ENCODE peak calls at places on chromosomes 6 and 20, in nine cellular contexts. Q is A549, E is bronchial epithelial cell, S is breast epithelium, H is left lung, V is aorta, K is pancreas, T is fibroblast of pulmonary artery, C is ascending aorta. J is an unnamed sample.

GRCh38 chr6:156564128-156564806 is 212.9 kb upstream of the ARID1B start:
- DNase-seq in Q (peak; percentile 48), E (peak; percentile 47), S (peak; percentile 70), H (peak; percentile 78), V (peak; percentile 93), K (peak; percentile 89), T (peak; percentile 71), C (peak; percentile 30), J (peak; percentile 73)

GRCh38 chr6:167092672-167093339 is 30.1 kb upstream of the CCR6 start:
- DNase-seq in Q (no peak), E (no peak), S (no peak), H (no peak), V (no peak), K (no peak), T (no peak), C (no peak), J (no peak)

GRCh38 chr6:29965873-29966601 is 23.7 kb downstream of the HLA-A start:
- DNase-seq in Q (peak; percentile 31), E (peak; percentile 58), S (peak; percentile 57), H (peak; percentile 92), V (peak; percentile 92), K (peak; percentile 94), T (peak; percentile 39), C (peak; percentile 55), J (peak; percentile 48)

GRCh38 chr20:62872184-62872862 is 10.7 kb upstream of the TCFL5 start:
- DNase-seq in Q (no peak), E (no peak), S (no peak), H (no peak), V (peak; percentile 21), K (no peak), T (no peak), C (no peak), J (no peak)

GRCh38 chr20:24696396-24696795 is 227.0 kb downstream of the SYNDIG1 start:
- DNase-seq in Q (no peak), E (no peak), S (no peak), H (no peak), V (peak; percentile 37), K (no peak), T (no peak), C (no peak), J (no peak)

GRCh38 chr6:33418690-33419291 is 884 bp upstream of the CUTA start:
- DNase-seq in Q (no peak), E (no peak), S (no peak), H (no peak), V (no peak), K (no peak), T (peak; percentile 46), C (no peak), J (peak; percentile 50)

GRCh38 chr20:15236812-15237211 is 899.4 kb upstream of the FLRT3 start:
- DNase-seq in Q (peak; percentile 8), E (peak; percentile 73), S (no peak), H (no peak), V (no peak), K (no peak), T (peak; percentile 74), C (no peak), J (peak; percentile 67)

GRCh38 chr20:9966966-9967365 is 67.8 kb upstream of the ANKEF1 start:
- DNase-seq in Q (peak; percentile 36), E (peak; percentile 13), S (no peak), H (no peak), V (no peak), K (no peak), T (peak; percentile 18), C (no peak), J (peak; percentile 40)

GRCh38 chr6:13362432-13362831 is 34.1 kb upstream of the TBC1D7 start:
- DNase-seq in Q (no peak), E (no peak), S (no peak), H (no peak), V (no peak), K (no peak), T (peak; percentile 56), C (no peak), J (peak; percentile 46)

GRCh38 chr6:169935348-169935718 is 183.9 kb downstream of the ERMARD start:
- DNase-seq in Q (no peak), E (no peak), S (no peak), H (no peak), V (no peak), K (peak; percentile 55), T (no peak), C (no peak), J (no peak)

GRCh38 chr20:44050925-44051660 is 135.9 kb downstream of the JPH2 start:
- DNase-seq in Q (no peak), E (no peak), S (peak; percentile 14), H (no peak), V (peak; percentile 55), K (no peak), T (no peak), C (no peak), J (no peak)

GRCh38 chr20:35791823-35792222 is 20.0 kb downstream of the PHF20 start:
- DNase-seq in Q (no peak), E (peak; percentile 36), S (no peak), H (no peak), V (no peak), K (no peak), T (peak; percentile 37), C (no peak), J (peak; percentile 50)

GRCh38 chr6:43973351-43973750 is 153.9 kb downstream of the MRPL14 start:
- DNase-seq in Q (no peak), E (peak; percentile 48), S (peak; percentile 88), H (no peak), V (peak; percentile 24), K (no peak), T (no peak), C (no peak), J (no peak)

GRCh38 chr6:53335224-53335994 is 13.3 kb downstream of the ELOVL5 start:
- DNase-seq in Q (no peak), E (no peak), S (no peak), H (no peak), V (no peak), K (no peak), T (no peak), C (no peak), J (no peak)

GRCh38 chr6:73532288-73532687 is 11.5 kb upstream of the EEF1A1 start:
- DNase-seq in Q (no peak), E (no peak), S (no peak), H (no peak), V (no peak), K (no peak), T (no peak), C (no peak), J (no peak)

GRCh38 chr6:21321076-21321475 is 272.5 kb upstream of the SOX4 start:
- DNase-seq in Q (no peak), E (peak; percentile 38), S (no peak), H (no peak), V (no peak), K (no peak), T (no peak), C (no peak), J (no peak)

GRCh38 chr6:132872923-132873322 is 58.6 kb downstream of the RPS12 start:
- DNase-seq in Q (no peak), E (no peak), S (no peak), H (no peak), V (no peak), K (no peak), T (no peak), C (no peak), J (no peak)
- H3K4me3 ChIP-seq in Q (no peak overlapping the region), E (no peak overlapping the region), S (no peak overlapping the region), H (no peak overlapping the region), V (no peak overlapping the region), K (no peak overlapping the region), T (no peak overlapping the region), C (no peak overlapping the region), J (no peak overlapping the region)

DNA sequence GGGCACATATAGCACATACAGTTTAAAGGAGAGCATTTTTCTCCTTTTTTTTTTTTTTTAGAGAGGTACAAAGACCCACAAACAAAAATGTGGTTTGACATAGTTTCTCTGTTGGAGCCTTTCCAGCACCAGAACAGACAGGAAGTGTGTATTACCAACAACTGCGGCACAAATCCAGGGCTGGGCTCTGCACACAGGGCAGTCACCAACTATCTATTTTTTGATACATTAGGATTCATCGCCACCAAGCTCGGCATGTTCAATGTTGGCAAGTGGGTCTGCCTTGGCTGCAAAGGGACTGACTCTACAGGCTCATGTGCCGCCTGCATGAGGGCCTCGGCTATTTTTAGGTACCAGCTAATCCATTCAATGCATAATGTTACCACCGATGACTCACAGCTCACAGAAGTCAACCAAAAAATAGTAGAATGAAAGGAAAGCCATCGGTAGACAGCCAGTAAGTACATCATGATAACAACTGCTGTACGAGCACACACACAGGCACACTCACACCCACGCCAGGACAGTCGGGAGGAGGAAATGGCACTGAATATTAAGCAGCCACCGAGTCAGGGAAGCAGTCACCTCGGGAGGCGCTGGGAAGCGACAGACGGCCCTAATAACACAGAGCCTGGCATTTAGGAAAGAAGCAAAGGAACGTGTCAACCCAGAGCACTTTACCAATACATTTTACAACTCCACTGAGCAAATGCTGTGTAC is 81.6 kb downstream of the GMPR start:
- DNase-seq in Q (no peak), E (peak; percentile 88), S (peak; percentile 71), H (peak; percentile 67), V (peak; percentile 88), K (no peak), T (peak; percentile 90), C (peak; percentile 88), J (peak; percentile 93)
- H3K4me3 ChIP-seq in Q (no peak overlapping the region), E (no peak overlapping the region), S (peak overlapping the region; percentile 11), H (no peak overlapping the region), V (peak overlapping the region; percentile 4), K (no peak overlapping the region), T (peak overlapping the region; percentile 9), C (peak overlapping the region; percentile 56), J (peak overlapping the region; percentile 33)

DNA sequence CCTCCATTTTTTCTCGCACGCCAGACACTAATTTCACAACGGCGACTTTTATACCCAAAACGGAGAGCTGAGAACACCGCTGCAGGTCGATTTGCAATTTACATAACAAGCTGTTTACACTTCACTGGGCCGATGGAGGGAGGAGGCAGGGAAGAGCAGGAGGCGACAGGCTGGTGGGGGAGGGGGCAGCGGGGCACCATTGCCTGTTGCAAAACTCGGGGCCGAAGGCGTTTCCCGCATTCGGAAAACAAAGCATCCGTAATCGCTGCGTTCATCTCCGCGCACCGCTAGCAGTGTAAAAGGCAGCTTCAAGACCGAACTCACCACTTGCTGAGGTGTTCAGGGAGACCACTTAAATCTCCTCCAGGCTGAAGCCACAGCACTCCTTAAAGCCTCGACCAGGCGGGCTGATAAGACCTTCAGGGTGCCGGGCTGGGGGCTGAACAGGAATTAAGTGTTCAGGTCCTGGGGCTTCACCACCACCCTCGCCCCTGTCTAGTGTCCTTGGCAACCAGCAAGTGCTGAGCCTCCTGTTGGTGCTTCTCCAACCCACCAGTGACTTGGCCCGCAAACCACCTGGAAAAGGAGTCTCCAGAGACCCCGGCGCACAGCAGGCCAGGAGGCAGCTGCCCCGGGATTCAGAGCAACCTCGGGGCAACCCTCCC is 2.0 kb upstream of the FOXC1 start:
- DNase-seq in Q (no peak), E (peak; percentile 12), S (peak; percentile 19), H (no peak), V (peak; percentile 79), K (no peak), T (no peak), C (no peak), J (no peak)
- H3K4me3 ChIP-seq in Q (no peak overlapping the region), E (peak overlapping the region; percentile 0), S (no peak overlapping the region), H (no peak overlapping the region), V (peak overlapping the region; percentile 97), K (no peak overlapping the region), T (no peak overlapping the region), C (peak overlapping the region; percentile 94), J (no peak overlapping the region)

DNA sequence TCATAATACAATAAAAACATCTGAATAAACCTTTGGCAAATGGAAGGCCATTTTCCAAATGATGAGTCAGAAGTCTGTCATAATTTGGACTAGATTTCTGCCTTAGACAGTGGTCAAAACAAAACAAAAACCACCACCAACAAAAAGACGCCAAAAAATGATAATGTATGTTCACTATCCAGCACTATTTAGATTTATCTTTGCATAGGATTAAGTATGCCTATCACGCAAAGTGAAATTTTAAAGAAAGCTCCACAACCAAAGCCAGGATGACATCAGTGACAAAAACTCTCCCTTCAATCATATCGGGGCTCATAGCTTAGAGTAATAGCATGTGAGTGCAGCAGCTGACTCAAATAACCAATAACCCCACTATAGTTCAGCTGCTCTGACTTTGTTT is 201.9 kb downstream of the MOXD1 start:
- DNase-seq in Q (no peak), E (peak; percentile 51), S (no peak), H (no peak), V (no peak), K (no peak), T (peak; percentile 67), C (no peak), J (peak; percentile 68)
- H3K4me3 ChIP-seq in Q (no peak overlapping the region), E (no peak overlapping the region), S (no peak overlapping the region), H (no peak overlapping the region), V (no peak overlapping the region), K (no peak overlapping the region), T (no peak overlapping the region), C (no peak overlapping the region), J (no peak overlapping the region)